ENCODE peak calls at places on chromosome 9, in eight cellular contexts. J is activated CD4-positive, alpha-beta T cell treated with anti-CD3 and anti-CD28 coated beads for 24 hours; V is Kasumi-1; A is spleen; Q is activated CD4-positive, CD25-positive, alpha-beta regulatory T cell treated with anti-CD3 and anti-CD28 coated beads, Interleukin-2, amount 50 U/mL, for 72 hours; S is stimulated activated CD8-positive, alpha-beta memory T cell treated with anti-CD3 and anti-CD28 coated beads, Interleukin-2, amount 100 ng/mL, for 48 hours; D is gastrocnemius medialis; G is amniotic stem cell. C is an unnamed sample.

GRCh38 chr9:18427691-18428090 is 46.3 kb upstream of the ADAMTSL1 start:
- DNase-seq in J (no peak), V (no peak), A (no peak), Q (no peak), S (no peak), D (no peak), G (no peak), C (no peak)

GRCh38 chr9:2228132-2228531 is 213.0 kb downstream of the SMARCA2 start:
- DNase-seq in J (no peak), V (peak), A (no peak), Q (no peak), S (no peak), D (peak), G (no peak), C (peak)

GRCh38 chr9:122213589-122214413 is 15.0 kb downstream of the LHX6 start:
- DNase-seq in J (peak), V (peak), A (no peak), Q (peak), S (peak), D (peak), G (no peak), C (peak)

GRCh38 chr9:90891656-90892055 is 90.0 kb downstream of the SYK start:
- DNase-seq in J (no peak), V (no peak), A (no peak), Q (no peak), S (no peak), D (no peak), G (no peak), C (no peak)

GRCh38 chr9:7318920-7319319 is 480.7 kb downstream of the DMAC1 start:
- DNase-seq in J (no peak), V (no peak), A (no peak), Q (no peak), S (no peak), D (no peak), G (no peak), C (no peak)

GRCh38 chr9:110257971-110258370 is 1.7 kb upstream of the TXN start:
- DNase-seq in J (no peak), V (no peak), A (no peak), Q (no peak), S (no peak), D (no peak), G (no peak), C (no peak)

GRCh38 chr9:121261107-121261460 is 6.9 kb upstream of the GSN start:
- DNase-seq in J (no peak), V (peak), A (no peak), Q (no peak), S (no peak), D (no peak), G (no peak), C (peak)

GRCh38 chr9:123395276-123396006 is 39.4 kb downstream of the CRB2 start:
- DNase-seq in J (no peak), V (no peak), A (no peak), Q (no peak), S (no peak), D (no peak), G (no peak), C (peak)

C was measured in NCI-H2171.